ENCODE peak calls at places on chromosomes 16 and 17, in eight cellular contexts. R is mesothelial cell of epicardium, V is left ventricle myocardium superior, O is astrocyte of the cerebellum, K is midbrain, E is tibial nerve, N is immature natural killer cell, D is esophagus squamous epithelium. F is an unnamed sample.

GRCh38 chr16:81493755-81494433 is 49.3 kb downstream of the CMIP start:
- DNase-seq in R (no peak), V (no peak), O (no peak), K (no peak), E (no peak), N (no peak), D (no peak), F (peak; percentile 78)

GRCh38 chr16:87815567-87815966 is 49.8 kb upstream of the KLHDC4 start:
- DNase-seq in R (no peak), V (no peak), O (no peak), K (no peak), E (no peak), N (no peak), D (no peak), F (no peak)

GRCh38 chr16:72092832-72093447 is 480 bp downstream of the TXNL4B start:
- DNase-seq in R (no peak), V (no peak), O (peak; percentile 35), K (no peak), E (no peak), N (no peak), D (no peak), F (no peak)

GRCh38 chr16:11264155-11264832 is 4.8 kb downstream of the TNP2 start:
- DNase-seq in R (no peak), V (no peak), O (no peak), K (no peak), E (no peak), N (no peak), D (no peak), F (no peak)

GRCh38 chr17:78040561-78041400 is 82.3 kb downstream of the TNRC6C start:
- DNase-seq in R (no peak), V (peak; percentile 79), O (peak; percentile 35), K (peak; percentile 91), E (peak; percentile 26), N (peak; percentile 8), D (no peak), F (peak; percentile 61)

GRCh38 chr17:66373944-66374817 is 71.8 kb downstream of the PRKCA start:
- DNase-seq in R (no peak), V (peak; percentile 47), O (no peak), K (no peak), E (no peak), N (peak; percentile 51), D (no peak), F (no peak)

GRCh38 chr16:22222998-22223397 is 16.9 kb downstream of the EEF2K start:
- DNase-seq in R (no peak), V (no peak), O (no peak), K (no peak), E (no peak), N (no peak), D (no peak), F (no peak)

GRCh38 chr16:72172105-72173034 is at the start of gene PMFBP1:
- DNase-seq in R (no peak), V (no peak), O (peak; percentile 37), K (peak; percentile 52), E (peak; percentile 56), N (no peak), D (peak; percentile 11), F (peak; percentile 18)

GRCh38 chr16:65034915-65035314 is 86.9 kb downstream of the CDH11 start:
- DNase-seq in R (no peak), V (no peak), O (no peak), K (no peak), E (no peak), N (no peak), D (no peak), F (no peak)

GRCh38 chr17:14604920-14605599 is 304.2 kb downstream of the HS3ST3B1 start:
- DNase-seq in R (no peak), V (peak; percentile 28), O (no peak), K (peak; percentile 15), E (peak; percentile 16), N (no peak), D (peak; percentile 2), F (no peak)

GRCh38 chr16:14186007-14186953 is 115.2 kb downstream of the MRTFB start:
- DNase-seq in R (no peak), V (no peak), O (peak; percentile 49), K (peak; percentile 36), E (no peak), N (no peak), D (no peak), F (no peak)

GRCh38 chr16:397135-397661 is at the start of gene NME4:
- DNase-seq in R (no peak), V (peak; percentile 68), O (no peak), K (no peak), E (no peak), N (no peak), D (no peak), F (no peak)

GRCh38 chr17:5508855-5509254 is 22.5 kb downstream of the MIS12 start:
- DNase-seq in R (no peak), V (no peak), O (peak; percentile 49), K (no peak), E (no peak), N (no peak), D (no peak), F (no peak)

GRCh38 chr17:58333396-58334207 is 5.0 kb upstream of the TSPOAP1 start:
- DNase-seq in R (no peak), V (no peak), O (no peak), K (no peak), E (no peak), N (peak; percentile 54), D (no peak), F (no peak)

GRCh38 chr16:51148674-51149228 is 2.3 kb downstream of the SALL1 start:
- DNase-seq in R (no peak), V (no peak), O (no peak), K (peak; percentile 64), E (no peak), N (no peak), D (no peak), F (no peak)

GRCh38 chr17:38798614-38799500 is 499 bp downstream of the PIP4K2B start:
- DNase-seq in R (no peak), V (peak; percentile 67), O (no peak), K (peak; percentile 42), E (peak; percentile 9), N (peak; percentile 72), D (peak; percentile 54), F (peak; percentile 54)

GRCh38 chr16:68369697-68370096 is 58.9 kb downstream of the PRMT7 start:
- DNase-seq in R (no peak), V (no peak), O (no peak), K (no peak), E (no peak), N (peak; percentile 54), D (no peak), F (no peak)

GRCh38 chr16:50502616-50503000 is 45.6 kb upstream of the NKD1 start:
- DNase-seq in R (no peak), V (no peak), O (no peak), K (no peak), E (no peak), N (no peak), D (no peak), F (no peak)

GRCh38 chr16:48247311-48247710 is at the start of gene ABCC11:
- DNase-seq in R (no peak), V (no peak), O (no peak), K (no peak), E (no peak), N (no peak), D (no peak), F (no peak)